ENCODE peak calls at places on chromosomes 2 and 18, in eight cellular contexts. K, W, T, Y, A, J, F and G are unnamed samples.

GRCh38 chr2:232927041-232927792 is 57.2 kb downstream of the SNORC start:
- DNase-seq in W (peak; percentile 20), Y (peak; percentile 21), A (no peak), J (no peak), T (peak; percentile 57), F (no peak), K (peak; percentile 22), G (no peak)

GRCh38 chr2:18232731-18233438 is 327.6 kb downstream of the RDH14 start:
- DNase-seq in W (no peak), Y (peak; percentile 3), J (no peak), K (no peak), A (no peak), T (peak; percentile 54), F (no peak), G (no peak)

GRCh38 chr2:127218843-127219715 is 1.0 kb downstream of the CYP27C1 start:
- DNase-seq in J (no peak), K (no peak), F (no peak), W (peak; percentile 56), A (no peak), Y (no peak), T (no peak), G (no peak)

GRCh38 chr18:21064347-21064746 is 47.3 kb downstream of the ROCK1 start:
- DNase-seq in A (no peak), F (no peak), J (no peak), K (no peak), T (no peak), W (no peak), Y (no peak), G (no peak)

GRCh38 chr2:160015746-160016145 is 46.7 kb downstream of the PLA2R1 start:
- DNase-seq in T (no peak), Y (no peak), J (no peak), W (no peak), K (no peak), A (no peak), F (no peak), G (no peak)

GRCh38 chr2:74525717-74526648 is at the start of gene DQX1:
- DNase-seq in Y (peak; percentile 52), W (no peak), J (no peak), K (no peak), F (no peak), A (no peak), T (peak; percentile 56), G (no peak)

GRCh38 chr18:70496749-70497294 is 208.0 kb downstream of the SOCS6 start:
- DNase-seq in A (no peak), J (no peak), T (no peak), W (no peak), Y (no peak), F (no peak), K (no peak), G (no peak)

GRCh38 chr2:188189356-188189755 is 102.3 kb upstream of the GULP1 start:
- DNase-seq in W (no peak), Y (peak; percentile 47), A (no peak), J (no peak), T (peak; percentile 79), K (no peak), F (peak; percentile 1), G (no peak)

GRCh38 chr2:176074919-176075425 is 8.8 kb downstream of the EVX2 start:
- DNase-seq in F (no peak), W (no peak), T (no peak), J (no peak), K (no peak), A (no peak), Y (no peak), G (no peak)

GRCh38 chr2:27095745-27096651 is 9.4 kb downstream of the KHK start:
- DNase-seq in T (peak; percentile 23), A (peak; percentile 37), Y (peak; percentile 65), W (peak; percentile 59), K (peak; percentile 79), F (no peak), J (peak; percentile 54), G (peak; percentile 55)

GRCh38 chr18:13914170-13914569 is 1.2 kb downstream of the MC2R start:
- DNase-seq in Y (no peak), T (no peak), W (no peak), J (no peak), K (no peak), A (no peak), F (no peak), G (no peak)